ENCODE peak calls at places on chromosomes 7 and 10, in nine cellular contexts. R, D, N, G, C, W, X, V and Y are unnamed samples.

GRCh38 chr10:75021851-75022250 is 89.6 kb upstream of the SAMD8 start:
- DNase-seq in R (no peak), D (no peak), N (no peak), G (no peak), C (no peak), W (no peak), X (no peak), V (no peak), Y (no peak)

GRCh38 chr7:120554960-120555571 is 282.1 kb downstream of the KCND2 start:
- DNase-seq in R (peak), D (peak), N (no peak), G (no peak), C (peak), W (peak), X (peak), V (peak), Y (peak)

GRCh38 chr7:43119371-43120069 is 7.1 kb downstream of the HECW1 start:
- DNase-seq in R (no peak), D (no peak), N (peak), G (no peak), C (peak), W (no peak), X (no peak), V (peak), Y (peak)

GRCh38 chr7:44914992-44915607 is 29.8 kb upstream of the PURB start:
- DNase-seq in R (no peak), D (peak), N (no peak), G (peak), C (no peak), W (peak), X (no peak), V (no peak), Y (no peak)

GRCh38 chr7:10648289-10648688 is 325.4 kb upstream of the PHF14 start:
- DNase-seq in R (no peak), D (no peak), N (no peak), G (peak), C (no peak), W (no peak), X (no peak), V (no peak), Y (no peak)

GRCh38 chr7:32890553-32891045 is 961 bp downstream of the KBTBD2 start:
- DNase-seq in R (peak), D (peak), N (no peak), G (peak), C (peak), W (no peak), X (peak), V (peak), Y (peak)

GRCh38 chr7:2066251-2066919 is 166.4 kb downstream of the MAD1L1 start:
- DNase-seq in R (no peak), D (no peak), N (no peak), G (no peak), C (no peak), W (no peak), X (no peak), V (no peak), Y (no peak)

GRCh38 chr7:107179326-107180163 is 10.7 kb downstream of the HBP1 start:
- DNase-seq in R (peak), D (no peak), N (no peak), G (peak), C (peak), W (no peak), X (no peak), V (peak), Y (peak)

GRCh38 chr10:22693371-22693784 is 21.0 kb downstream of the PIP4K2A start:
- DNase-seq in R (no peak), D (no peak), N (no peak), G (peak), C (peak), W (no peak), X (no peak), V (peak), Y (peak)

GRCh38 chr7:74197449-74198108 is 12.2 kb upstream of the LAT2 start:
- DNase-seq in R (no peak), D (no peak), N (no peak), G (no peak), C (no peak), W (no peak), X (no peak), V (no peak), Y (no peak)

GRCh38 chr10:646118-646524 is 43.3 kb downstream of the DIP2C start:
- DNase-seq in R (no peak), D (no peak), N (no peak), G (no peak), C (no peak), W (no peak), X (peak), V (no peak), Y (no peak)

GRCh38 chr7:64373017-64373416 is 59.3 kb downstream of the ZNF736 start:
- DNase-seq in R (no peak), D (no peak), N (no peak), G (no peak), C (no peak), W (no peak), X (no peak), V (no peak), Y (no peak)

GRCh38 chr10:4033341-4033896 is 248.4 kb upstream of the KLF6 start:
- DNase-seq in R (no peak), D (peak), N (no peak), G (no peak), C (no peak), W (no peak), X (no peak), V (no peak), Y (no peak)

GRCh38 chr10:1406976-1407945 is 330.1 kb downstream of the ADARB2 start:
- DNase-seq in R (no peak), D (no peak), N (no peak), G (no peak), C (no peak), W (no peak), X (peak), V (no peak), Y (no peak)

GRCh38 chr10:103273026-103273425 is 3.9 kb upstream of the INA start:
- DNase-seq in R (peak), D (no peak), N (peak), G (peak), C (peak), W (peak), X (peak), V (peak), Y (peak)

GRCh38 chr7:125651823-125652528 is 722.4 kb upstream of the POT1 start:
- DNase-seq in R (no peak), D (no peak), N (no peak), G (no peak), C (no peak), W (no peak), X (peak), V (no peak), Y (no peak)

GRCh38 chr10:110576220-110576619 is 8.7 kb downstream of the SMC3 start:
- DNase-seq in R (no peak), D (no peak), N (no peak), G (no peak), C (peak), W (no peak), X (no peak), V (peak), Y (peak)

GRCh38 chr7:50826371-50827172 is 43.9 kb upstream of the GRB10 start:
- DNase-seq in R (peak), D (no peak), N (peak), G (peak), C (peak), W (no peak), X (no peak), V (peak), Y (peak)

GRCh38 chr7:137932881-137933269 is 69.0 kb downstream of the CREB3L2 start:
- DNase-seq in R (no peak), D (no peak), N (peak), G (peak), C (peak), W (no peak), X (no peak), V (peak), Y (no peak)

GRCh38 chr7:74410772-74411171 is 42.9 kb upstream of the GTF2IRD1 start:
- DNase-seq in R (no peak), D (no peak), N (no peak), G (no peak), C (no peak), W (no peak), X (peak), V (no peak), Y (no peak)

GRCh38 chr7:47367369-47367768 is 214.5 kb downstream of the TNS3 start:
- DNase-seq in R (no peak), D (no peak), N (no peak), G (no peak), C (no peak), W (no peak), X (no peak), V (no peak), Y (no peak)

GRCh38 chr7:149724661-149725425 is 48.5 kb downstream of the ZNF467 start:
- DNase-seq in R (no peak), D (no peak), N (no peak), G (no peak), C (no peak), W (no peak), X (no peak), V (no peak), Y (no peak)